ENCODE peak calls at places on chromosomes 2 and 18, in four cellular contexts. V is Peyer's patch, O is psoas muscle, E is neural progenitor cell. T is an unnamed sample. For H3K4me1, the result is how much of the 10 kb centered on the place peaks cover.

GRCh38 chr18:79938196-79938595 is 13.3 kb downstream of the SLC66A2 start:
- DNase-seq in V (peak), O (no peak), E (no peak), T (peak)

GRCh38 chr2:44171018-44171417 is 2.3 kb downstream of the PPM1B start:
- DNase-seq in V (no peak), O (no peak), E (peak), T (no peak)

GRCh38 chr2:55309441-55309840 is 40.4 kb upstream of the MTIF2 start:
- DNase-seq in V (no peak), O (no peak), E (no peak), T (no peak)

GRCh38 chr2:128377071-128377910 is 58.6 kb upstream of the HS6ST1 start:
- DNase-seq in V (no peak), O (no peak), E (no peak), T (peak)

GRCh38 chr2:217868911-217869334 is 133.9 kb downstream of the TNS1 start:
- DNase-seq in V (no peak), O (no peak), E (no peak), T (no peak)

GRCh38 chr2:110866496-110866895 is 134.1 kb downstream of the ACOXL start:
- DNase-seq in V (no peak), O (no peak), E (peak), T (no peak)

GRCh38 chr18:50356036-50356945 is 18.6 kb upstream of the SKA1 start:
- DNase-seq in V (no peak), O (no peak), E (no peak), T (no peak)

GRCh38 chr2:184072470-184072869 is 525.9 kb upstream of the ZNF804A start:
- DNase-seq in V (no peak), O (no peak), E (no peak), T (no peak)

GRCh38 chr18:63613420-63613819 is 26.3 kb downstream of the SERPINB13 start:
- DNase-seq in V (no peak), O (no peak), E (no peak), T (no peak)

GRCh38 chr2:150916997-150917396 is 344.7 kb downstream of the RBM43 start:
- DNase-seq in V (no peak), O (no peak), E (no peak), T (no peak)

GRCh38 chr18:62366992-62367391 is 41.9 kb downstream of the TNFRSF11A start:
- DNase-seq in V (no peak), O (no peak), E (no peak), T (no peak)

GRCh38 chr2:115160523-115161521 is 718.4 kb downstream of the DPP10 start:
- DNase-seq in V (peak), O (peak), E (peak), T (no peak)

GRCh38 chr18:61893304-61893970 is 630 bp upstream of the RNF152 start:
- DNase-seq in V (peak), O (peak), E (peak), T (peak)

GRCh38 chr2:9971890-9972289 is 20.4 kb downstream of the GRHL1 start:
- DNase-seq in V (no peak), O (no peak), E (no peak), T (no peak)

GRCh38 chr2:174682578-174683391 is 81.5 kb downstream of the CHRNA1 start:
- DNase-seq in V (peak), O (peak), E (peak), T (peak)

GRCh38 chr2:156708051-156708450 is 271.9 kb downstream of the GPD2 start:
- DNase-seq in V (no peak), O (no peak), E (no peak), T (no peak)

GRCh38 chr2:43251171-43251731 is 24.8 kb upstream of the ZFP36L2 start:
- DNase-seq in V (no peak), O (no peak), E (no peak), T (no peak)

GRCh38 chr2:54615832-54616534 is 107.5 kb upstream of the EML6 start:
- DNase-seq in V (no peak), O (no peak), E (no peak), T (no peak)

GRCh38 chr2:158766524-158766923 is 28.6 kb upstream of the DAPL1 start:
- DNase-seq in V (no peak), O (no peak), E (no peak), T (no peak)

GRCh38 chr18:38081516-38081915 is 515.9 kb upstream of the CELF4 start:
- DNase-seq in V (no peak), O (no peak), E (no peak), T (no peak)

GRCh38 chr2:72128843-72129227 is 18.8 kb downstream of the CYP26B1 start:
- DNase-seq in V (no peak), O (no peak), E (no peak), T (no peak)
- H3K4me1 ChIP-seq in V (under half), O (under half), E (under half), T (under half)

GRCh38 chr2:211055438-211055837 is 499.0 kb downstream of the CPS1 start:
- DNase-seq in V (no peak), O (no peak), E (peak), T (no peak)
- TF ChIP-seq CTCF in V (no peak), O (no peak), E (peak), T (no peak)

GRCh38 chr2:27072950-27073349 is 1.5 kb upstream of the OST4 start:
- DNase-seq in V (no peak), O (no peak), E (no peak), T (no peak)
- H3K4me1 ChIP-seq in V (under half), O (under half), E (under half), T (under half)

GRCh38 chr2:106599540-106599939 is 112.4 kb downstream of the CD8B2 start:
- DNase-seq in V (no peak), O (no peak), E (no peak), T (no peak)

GRCh38 chr2:106602042-106602441 is 114.9 kb downstream of the CD8B2 start:
- DNase-seq in V (no peak), O (no peak), E (no peak), T (no peak)

DNA sequence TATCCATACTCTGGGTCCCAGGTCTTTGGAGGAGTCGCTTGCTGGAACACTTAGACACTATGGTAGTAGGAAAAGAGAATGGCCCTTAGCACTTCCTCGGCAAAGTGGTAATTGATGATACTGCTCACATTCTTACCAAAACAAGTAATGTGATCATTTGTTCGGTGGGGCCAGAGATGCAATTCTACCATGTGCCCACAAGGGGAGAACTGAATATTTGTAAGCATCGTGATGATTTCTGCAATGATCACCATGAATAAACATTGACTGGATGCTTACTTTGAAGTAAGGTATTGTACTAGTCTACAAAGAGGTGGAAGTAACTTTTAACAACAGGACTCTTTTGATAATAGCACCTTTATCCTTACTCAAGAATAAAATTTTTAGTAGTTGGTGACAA is 109.7 kb downstream of the CD8B2 start:
- DNase-seq in V (no peak), O (no peak), E (peak), T (no peak)
- TF ChIP-seq CTCF in V (peak), O (no peak), E (peak), T (peak)

DNA sequence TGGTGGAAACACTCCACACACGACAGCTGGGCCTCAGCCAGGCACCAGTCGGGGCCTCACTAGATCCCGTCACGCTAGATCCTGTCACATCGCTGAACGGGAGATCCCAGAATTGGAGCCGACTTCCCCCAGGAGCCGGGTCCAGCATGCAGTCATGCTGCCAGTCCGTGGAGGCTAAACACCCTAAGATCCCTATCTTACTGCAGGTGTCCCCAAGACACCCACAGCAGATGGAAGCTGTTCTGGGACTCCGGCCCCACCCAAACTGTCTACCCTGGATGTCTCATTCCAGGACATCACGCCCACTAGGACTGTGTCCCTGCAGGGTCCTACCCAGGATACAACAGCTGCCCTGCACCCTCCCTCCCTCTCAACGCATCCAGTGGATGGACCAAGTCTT is 23.4 kb downstream of the ZNF516 start:
- DNase-seq in V (no peak), O (no peak), E (no peak), T (no peak)
- H3K4me1 ChIP-seq in V (under half), O (half or more), E (under half), T (under half)

DNA sequence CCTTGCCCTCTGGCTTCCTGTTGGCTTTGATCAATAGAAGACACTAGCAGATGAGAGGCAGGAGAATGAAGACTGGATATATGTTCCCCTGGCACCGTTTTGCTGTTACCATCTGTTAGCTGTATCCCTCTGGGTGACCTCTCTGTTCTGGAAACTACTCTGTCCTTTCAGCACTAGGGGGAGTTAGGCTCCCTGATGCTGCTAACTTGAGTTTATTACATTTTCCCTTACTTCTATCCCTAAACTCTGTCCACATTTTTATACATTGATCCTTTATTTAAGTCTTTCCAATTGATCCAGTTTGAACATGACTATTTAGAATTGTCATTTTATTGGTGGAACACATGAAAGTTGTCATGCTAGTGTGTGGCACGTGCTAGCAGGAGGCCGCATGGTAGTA is 1014.3 kb upstream of the CDH2 start:
- DNase-seq in V (no peak), O (no peak), E (peak), T (no peak)
- TF ChIP-seq CTCF in V (no peak), O (no peak), E (peak), T (peak)

DNA sequence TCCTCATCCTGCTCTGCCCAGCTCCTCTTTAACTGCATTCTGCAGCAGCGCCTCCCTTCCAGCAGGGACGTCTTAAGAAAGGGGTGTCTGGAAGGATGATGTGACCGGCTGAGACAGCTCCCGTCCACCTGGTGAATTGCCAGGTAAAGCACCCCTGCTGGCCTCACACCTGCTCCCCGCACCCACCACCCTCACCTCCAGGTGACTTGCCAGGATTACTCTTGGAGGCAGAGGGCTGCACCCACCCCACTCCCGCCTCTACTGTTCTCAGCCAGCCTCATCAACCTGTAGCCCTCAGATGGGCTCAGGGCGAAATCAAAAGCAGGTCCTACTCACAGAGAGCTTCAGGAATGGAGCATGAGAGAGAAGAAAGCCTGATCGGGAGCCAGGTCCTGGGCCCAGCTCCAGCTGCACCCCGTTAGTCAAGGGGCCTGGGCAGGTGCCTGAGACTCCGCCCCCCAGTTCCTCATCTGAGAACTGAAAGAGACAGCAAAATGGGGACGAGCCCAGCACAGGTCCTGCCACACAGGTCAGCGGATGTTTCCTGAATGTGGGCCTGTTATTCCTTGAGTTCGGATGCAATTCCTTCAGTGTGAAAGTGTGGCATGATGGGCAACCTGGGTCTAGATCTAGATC is 5.6 kb downstream of the ADRA2B start:
- DNase-seq in V (peak), O (no peak), E (no peak), T (peak)
- H3K4me1 ChIP-seq in V (under half), O (under half), E (under half), T (under half)

GRCh38 chr2:137886432-137886831 is 77.8 kb upstream of the HNMT start:
- DNase-seq in V (no peak), O (no peak), E (peak), T (no peak)
- TF ChIP-seq CTCF in V (no peak), O (no peak), E (peak), T (no peak)

GRCh38 chr2:46311651-46312223 is 14.5 kb downstream of the EPAS1 start:
- DNase-seq in V (no peak), O (no peak), E (no peak), T (no peak)
- H3K4me1 ChIP-seq in V (under half), O (half or more), E (under half), T (half or more)

GRCh38 chr2:212254331-212254730 is 284.3 kb downstream of the ERBB4 start:
- DNase-seq in V (no peak), O (no peak), E (no peak), T (no peak)

GRCh38 chr2:212245868-212246267 is 292.7 kb downstream of the ERBB4 start:
- DNase-seq in V (no peak), O (no peak), E (no peak), T (no peak)

GRCh38 chr2:212249451-212249850 is 289.2 kb downstream of the ERBB4 start:
- DNase-seq in V (no peak), O (no peak), E (no peak), T (no peak)
- TF ChIP-seq CTCF in V (no peak), O (no peak), E (peak), T (peak)

T was measured in kidney.